ENCODE peak calls at places on chromosomes 13 and 19, in five cellular contexts. One of them, this sample, is unnamed.

GRCh38 chr13:42110410-42111155 is 62.1 kb downstream of the DGKH start:
- DNase-seq in adrenal gland: peak; percentile 31
- DNase-seq in AG04450: peak; percentile 54
- DNase-seq in IMR-90: peak; percentile 82
- DNase-seq in body of pancreas: no peak
- DNase-seq in this sample: no peak

GRCh38 chr19:28737021-28737525 is 475.9 kb downstream of the UQCRFS1 start:
- DNase-seq in adrenal gland: no peak
- DNase-seq in AG04450: peak; percentile 2
- DNase-seq in IMR-90: peak; percentile 44
- DNase-seq in body of pancreas: no peak
- DNase-seq in this sample: no peak

GRCh38 chr19:50830266-50831025 is 2.9 kb downstream of the KLK15 start:
- DNase-seq in adrenal gland: no peak
- DNase-seq in AG04450: no peak
- DNase-seq in IMR-90: no peak
- DNase-seq in body of pancreas: no peak
- DNase-seq in this sample: no peak

GRCh38 chr13:79212064-79212619 is 193.9 kb downstream of the RBM26 start:
- DNase-seq in adrenal gland: no peak
- DNase-seq in AG04450: no peak
- DNase-seq in IMR-90: no peak
- DNase-seq in body of pancreas: no peak
- DNase-seq in this sample: no peak

GRCh38 chr13:32582281-32582680 is 4.0 kb upstream of the PDS5B start:
- DNase-seq in adrenal gland: no peak
- DNase-seq in AG04450: no peak
- DNase-seq in IMR-90: no peak
- DNase-seq in body of pancreas: no peak
- DNase-seq in this sample: no peak

GRCh38 chr13:24124789-24125476 is 35.6 kb upstream of the SPATA13 start:
- DNase-seq in adrenal gland: no peak
- DNase-seq in AG04450: no peak
- DNase-seq in IMR-90: peak; percentile 28
- DNase-seq in body of pancreas: no peak
- DNase-seq in this sample: no peak

GRCh38 chr19:49857834-49858590 is 7.1 kb downstream of the PTOV1 start:
- DNase-seq in adrenal gland: peak; percentile 59
- DNase-seq in AG04450: no peak
- DNase-seq in IMR-90: no peak
- DNase-seq in body of pancreas: no peak
- DNase-seq in this sample: peak; percentile 68

GRCh38 chr19:51887522-51888498 is at the start of gene ZNF577:
- DNase-seq in adrenal gland: peak; percentile 90
- DNase-seq in AG04450: peak; percentile 74
- DNase-seq in IMR-90: peak; percentile 93
- DNase-seq in body of pancreas: peak; percentile 94
- DNase-seq in this sample: peak; percentile 96

GRCh38 chr13:72808917-72809500 is 27.1 kb downstream of the PIBF1 start:
- DNase-seq in adrenal gland: no peak
- DNase-seq in AG04450: no peak
- DNase-seq in IMR-90: peak; percentile 6
- DNase-seq in body of pancreas: no peak
- DNase-seq in this sample: no peak

GRCh38 chr13:70391678-70392077 is 283.4 kb upstream of the KLHL1 start:
- DNase-seq in adrenal gland: no peak
- DNase-seq in AG04450: no peak
- DNase-seq in IMR-90: no peak
- DNase-seq in body of pancreas: peak; percentile 66
- DNase-seq in this sample: no peak

GRCh38 chr19:32373614-32374295 is 28.3 kb downstream of the ZNF507 start:
- DNase-seq in adrenal gland: peak; percentile 52
- DNase-seq in AG04450: peak; percentile 97
- DNase-seq in IMR-90: peak; percentile 100
- DNase-seq in body of pancreas: peak; percentile 48
- DNase-seq in this sample: no peak

GRCh38 chr13:99983401-99984133 is 2.0 kb downstream of the ZIC2 start:
- DNase-seq in adrenal gland: no peak
- DNase-seq in AG04450: no peak
- DNase-seq in IMR-90: no peak
- DNase-seq in body of pancreas: no peak
- DNase-seq in this sample: no peak

GRCh38 chr13:30373727-30374126 is 48.6 kb upstream of the UBE2L5 start:
- DNase-seq in adrenal gland: no peak
- DNase-seq in AG04450: no peak
- DNase-seq in IMR-90: no peak
- DNase-seq in body of pancreas: no peak
- DNase-seq in this sample: no peak

GRCh38 chr13:50094615-50095293 is 79.5 kb downstream of the KCNRG start:
- DNase-seq in adrenal gland: no peak
- DNase-seq in AG04450: no peak
- DNase-seq in IMR-90: peak; percentile 29
- DNase-seq in body of pancreas: no peak
- DNase-seq in this sample: no peak

GRCh38 chr13:97911311-97912138 is 42.0 kb upstream of the IPO5 start:
- DNase-seq in adrenal gland: no peak
- DNase-seq in AG04450: no peak
- DNase-seq in IMR-90: peak; percentile 32
- DNase-seq in body of pancreas: peak; percentile 45
- DNase-seq in this sample: no peak

GRCh38 chr19:9913237-9914000 is 22.9 kb downstream of the OLFM2 start:
- DNase-seq in adrenal gland: peak; percentile 48
- DNase-seq in AG04450: no peak
- DNase-seq in IMR-90: no peak
- DNase-seq in body of pancreas: peak; percentile 68
- DNase-seq in this sample: peak; percentile 74

GRCh38 chr19:9914001-9914314 is 22.4 kb downstream of the OLFM2 start:
- DNase-seq in adrenal gland: no peak
- DNase-seq in AG04450: no peak
- DNase-seq in IMR-90: no peak
- DNase-seq in body of pancreas: no peak
- DNase-seq in this sample: no peak

GRCh38 chr19:9911524-9911923 is 24.8 kb downstream of the OLFM2 start:
- DNase-seq in adrenal gland: no peak
- DNase-seq in AG04450: no peak
- DNase-seq in IMR-90: no peak
- DNase-seq in body of pancreas: no peak
- DNase-seq in this sample: no peak

GRCh38 chr19:9914315-9915207 is 21.8 kb downstream of the OLFM2 start:
- DNase-seq in adrenal gland: peak; percentile 78
- DNase-seq in AG04450: peak; percentile 33
- DNase-seq in IMR-90: peak; percentile 77
- DNase-seq in body of pancreas: peak; percentile 83
- DNase-seq in this sample: peak; percentile 90

GRCh38 chr19:9912551-9913236 is 23.6 kb downstream of the OLFM2 start:
- DNase-seq in adrenal gland: no peak
- DNase-seq in AG04450: no peak
- DNase-seq in IMR-90: no peak
- DNase-seq in body of pancreas: no peak
- DNase-seq in this sample: no peak
- H3K27me3 ChIP-seq in adrenal gland: no peaks in the 10 kb centered on the region
- H3K27me3 ChIP-seq in AG04450: peaks cover 20% of the 10 kb centered on the region
- H3K27me3 ChIP-seq in IMR-90: peaks cover 16% of the 10 kb centered on the region
- H3K27me3 ChIP-seq in body of pancreas: no peaks in the 10 kb centered on the region
- H3K27me3 ChIP-seq in this sample: no peaks in the 10 kb centered on the region

GRCh38 chr19:1357695-1358094 is 26.0 kb upstream of the NDUFS7 start:
- DNase-seq in adrenal gland: no peak
- DNase-seq in AG04450: no peak
- DNase-seq in IMR-90: no peak
- DNase-seq in body of pancreas: no peak
- DNase-seq in this sample: no peak
- H3K27ac ChIP-seq in adrenal gland: no peak overlapping the region
- H3K27ac ChIP-seq in AG04450: no peak overlapping the region
- H3K27ac ChIP-seq in IMR-90: no peak overlapping the region
- H3K27ac ChIP-seq in body of pancreas: no peak overlapping the region
- H3K27ac ChIP-seq in this sample: no peak overlapping the region

GRCh38 chr13:27810009-27810408 is 17.7 kb downstream of the GSX1 start:
- DNase-seq in adrenal gland: no peak
- DNase-seq in AG04450: no peak
- DNase-seq in IMR-90: no peak
- DNase-seq in body of pancreas: no peak
- DNase-seq in this sample: no peak
- H3K27me3 ChIP-seq in adrenal gland: peaks cover 15% of the 10 kb centered on the region
- H3K27me3 ChIP-seq in AG04450: peaks cover 13% of the 10 kb centered on the region
- H3K27me3 ChIP-seq in IMR-90: peaks cover 22% of the 10 kb centered on the region
- H3K27me3 ChIP-seq in body of pancreas: no peaks in the 10 kb centered on the region
- H3K27me3 ChIP-seq in this sample: no peaks in the 10 kb centered on the region

DNA sequence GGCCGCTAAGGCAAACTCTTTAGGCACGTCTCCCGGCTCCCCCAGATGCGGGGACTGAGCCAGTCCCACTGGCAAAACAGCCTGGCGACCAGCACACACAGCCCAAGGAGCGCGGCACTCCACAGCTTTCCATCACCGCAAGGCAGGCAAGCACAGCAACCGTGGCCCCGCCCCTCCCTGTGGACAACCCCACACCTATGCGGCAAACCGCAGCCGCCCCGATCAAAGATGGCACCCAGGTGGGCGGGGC is 1.9 kb downstream of the PEG3 start:
- DNase-seq in adrenal gland: no peak
- DNase-seq in AG04450: no peak
- DNase-seq in IMR-90: no peak
- DNase-seq in body of pancreas: no peak
- DNase-seq in this sample: no peak
- H3K27ac ChIP-seq in adrenal gland: peak overlapping the region; percentile 86
- H3K27ac ChIP-seq in AG04450: no peak overlapping the region
- H3K27ac ChIP-seq in IMR-90: no peak overlapping the region
- H3K27ac ChIP-seq in body of pancreas: peak overlapping the region; percentile 88
- H3K27ac ChIP-seq in this sample: peak overlapping the region; percentile 65

DNA sequence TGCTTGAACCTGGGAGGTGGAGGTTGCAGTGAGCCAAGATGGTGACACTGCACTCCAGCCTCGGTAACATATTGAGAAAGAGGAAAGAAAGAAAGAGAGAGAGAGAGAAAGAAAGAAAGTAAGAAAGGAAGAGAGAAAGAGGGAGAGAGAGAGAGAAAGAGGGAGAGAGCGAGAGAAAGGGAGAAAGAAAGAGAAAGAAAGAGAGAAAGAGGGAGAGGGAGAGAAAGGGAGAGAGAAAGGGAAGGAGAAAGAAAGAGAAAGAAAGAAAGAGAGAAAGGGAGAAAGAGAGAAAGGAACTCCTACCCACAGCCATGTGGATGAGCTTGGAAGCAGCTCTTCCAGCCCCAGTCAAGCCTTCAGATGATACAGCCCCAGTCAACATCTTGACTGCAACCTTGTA is 46.7 kb downstream of the ZNRF4 start:
- DNase-seq in adrenal gland: no peak
- DNase-seq in AG04450: no peak
- DNase-seq in IMR-90: no peak
- DNase-seq in body of pancreas: no peak
- DNase-seq in this sample: no peak
- H3K27me3 ChIP-seq in adrenal gland: peaks cover 17% of the 10 kb centered on the region
- H3K27me3 ChIP-seq in AG04450: peaks cover 18% of the 10 kb centered on the region
- H3K27me3 ChIP-seq in IMR-90: peaks cover 11% of the 10 kb centered on the region
- H3K27me3 ChIP-seq in body of pancreas: no peaks in the 10 kb centered on the region
- H3K27me3 ChIP-seq in this sample: no peaks in the 10 kb centered on the region

DNA sequence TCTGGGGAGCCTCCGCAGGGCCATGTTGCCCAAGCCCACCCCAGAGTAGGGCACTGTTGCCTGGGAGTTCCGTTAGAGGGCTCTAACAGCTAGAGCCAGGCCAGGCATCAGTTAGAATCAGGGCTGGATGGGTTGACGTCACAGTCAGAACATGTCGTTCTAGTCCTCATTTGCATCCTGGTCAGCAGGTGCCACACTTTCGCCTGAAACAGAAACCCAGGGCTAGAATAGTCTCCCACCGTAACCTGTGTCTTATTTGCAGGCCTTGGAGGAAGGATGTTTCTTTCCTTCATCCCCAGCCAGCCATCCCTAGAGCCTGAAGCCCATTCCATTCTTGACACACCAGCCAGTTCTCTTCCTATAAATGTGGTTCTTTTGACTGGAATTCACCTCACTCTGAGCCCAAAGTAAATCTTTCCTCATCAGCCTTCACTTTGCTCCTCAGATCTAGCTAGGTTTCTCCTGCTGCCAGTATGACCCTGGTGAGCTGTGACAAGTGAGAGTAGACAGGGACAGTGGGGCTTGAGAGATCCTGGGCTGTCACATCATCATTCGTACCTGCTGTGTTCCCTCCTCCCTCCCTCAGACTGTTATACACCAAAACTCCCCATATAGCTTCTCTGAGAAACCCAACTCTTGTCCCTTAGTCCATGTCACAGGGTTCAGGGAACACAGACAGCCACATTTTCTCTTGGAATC is 12.2 kb upstream of the CCDC97 start:
- DNase-seq in adrenal gland: no peak
- DNase-seq in AG04450: no peak
- DNase-seq in IMR-90: no peak
- DNase-seq in body of pancreas: peak; percentile 34
- DNase-seq in this sample: no peak
- H3K27ac ChIP-seq in adrenal gland: peak overlapping the region; percentile 80
- H3K27ac ChIP-seq in AG04450: peak overlapping the region; percentile 55
- H3K27ac ChIP-seq in IMR-90: no peak overlapping the region
- H3K27ac ChIP-seq in body of pancreas: peak overlapping the region; percentile 72
- H3K27ac ChIP-seq in this sample: peak overlapping the region; percentile 96

GRCh38 chr13:45255253-45255987 is 54.6 kb upstream of the KCTD4 start:
- DNase-seq in adrenal gland: no peak
- DNase-seq in AG04450: no peak
- DNase-seq in IMR-90: no peak
- DNase-seq in body of pancreas: no peak
- DNase-seq in this sample: no peak

GRCh38 chr13:45257638-45258338 is 56.9 kb upstream of the KCTD4 start:
- DNase-seq in adrenal gland: no peak
- DNase-seq in AG04450: no peak
- DNase-seq in IMR-90: peak; percentile 54
- DNase-seq in body of pancreas: no peak
- DNase-seq in this sample: no peak

GRCh38 chr13:45256254-45256653 is 55.4 kb upstream of the KCTD4 start:
- DNase-seq in adrenal gland: no peak
- DNase-seq in AG04450: no peak
- DNase-seq in IMR-90: no peak
- DNase-seq in body of pancreas: no peak
- DNase-seq in this sample: no peak

GRCh38 chr13:45258339-45258685 is 57.5 kb upstream of the KCTD4 start:
- DNase-seq in adrenal gland: no peak
- DNase-seq in AG04450: no peak
- DNase-seq in IMR-90: no peak
- DNase-seq in body of pancreas: no peak
- DNase-seq in this sample: no peak
- H3K27me3 ChIP-seq in adrenal gland: no peaks in the 10 kb centered on the region
- H3K27me3 ChIP-seq in AG04450: no peaks in the 10 kb centered on the region
- H3K27me3 ChIP-seq in IMR-90: no peaks in the 10 kb centered on the region
- H3K27me3 ChIP-seq in body of pancreas: no peaks in the 10 kb centered on the region
- H3K27me3 ChIP-seq in this sample: no peaks in the 10 kb centered on the region